ENCODE peak calls at places on chromosomes 7 and 10, in eight cellular contexts. N is brain microvascular endothelial cell, L is RWPE1, B is endothelial cell, O is NB4, Q is A549, P is cardiac fibroblast, R is GM12878. F is an unnamed sample.

GRCh38 chr10:16945566-16945965 is 128.3 kb upstream of the RSU1 start:
- DNase-seq in O (no peak), P (no peak), L (no peak), N (no peak), B (no peak), R (no peak), Q (no peak), F (no peak)

GRCh38 chr7:139915864-139916716 is 87.0 kb downstream of the TBXAS1 start:
- DNase-seq in N (peak), P (peak), B (no peak), Q (peak), R (peak), O (peak), L (peak), F (peak)

GRCh38 chr10:96719850-96720421 is 378 bp downstream of the PIK3AP1 start:
- DNase-seq in B (peak), Q (peak), P (no peak), O (peak), R (no peak), L (no peak), N (no peak), F (peak)

GRCh38 chr10:123287594-123288247 is 133.5 kb downstream of the BUB3 start:
- DNase-seq in R (no peak), L (peak), O (no peak), Q (peak), P (peak), B (no peak), N (peak), F (no peak)

GRCh38 chr10:22314852-22315251 is 1.3 kb upstream of the COMMD3 start:
- DNase-seq in L (no peak), N (no peak), Q (no peak), B (no peak), R (no peak), P (peak), O (peak), F (no peak)

GRCh38 chr10:70918851-70919530 is 30.6 kb upstream of the PCBD1 start:
- DNase-seq in R (no peak), P (no peak), O (no peak), B (no peak), Q (no peak), L (no peak), N (no peak), F (no peak)

GRCh38 chr10:130425169-130425568 is 289.0 kb downstream of the GLRX3 start:
- DNase-seq in L (no peak), R (no peak), B (no peak), O (no peak), Q (no peak), P (no peak), N (no peak), F (no peak)

GRCh38 chr10:132370426-132371340 is 26.3 kb upstream of the PWWP2B start:
- DNase-seq in R (no peak), P (no peak), Q (no peak), B (no peak), O (no peak), N (no peak), L (no peak), F (no peak)

GRCh38 chr7:101696-102376 is 90.5 kb upstream of the FAM20C start:
- DNase-seq in N (peak), Q (no peak), P (peak), O (no peak), L (peak), R (no peak), B (no peak), F (no peak)

GRCh38 chr10:127012071-127012768 is 107.0 kb downstream of the DOCK1 start:
- DNase-seq in P (no peak), B (no peak), R (no peak), O (no peak), N (no peak), L (no peak), Q (no peak), F (no peak)

GRCh38 chr10:117345143-117345542 is 30.1 kb downstream of the PDZD8 start:
- DNase-seq in B (no peak), N (no peak), O (peak), L (no peak), R (no peak), P (no peak), Q (no peak), F (no peak)

GRCh38 chr7:100407285-100408180 is 21.0 kb downstream of the ZCWPW1 start:
- DNase-seq in L (peak), P (peak), O (peak), N (peak), B (peak), R (peak), Q (peak), F (peak)

GRCh38 chr10:77837248-77837924 is 89.2 kb downstream of the DLG5 start:
- DNase-seq in L (peak), B (peak), P (peak), R (peak), O (peak), N (peak), Q (no peak), F (peak)

GRCh38 chr10:126421745-126422144 is 33.5 kb upstream of the ADAM12 start:
- DNase-seq in L (no peak), R (no peak), P (peak), Q (no peak), N (peak), O (no peak), B (no peak), F (no peak)

GRCh38 chr10:132685121-132685891 is 100.6 kb downstream of the NKX6-2 start:
- DNase-seq in Q (no peak), O (peak), R (no peak), B (no peak), N (peak), P (peak), L (peak), F (no peak)

GRCh38 chr10:32379314-32379949 is 32.5 kb upstream of the EPC1 start:
- DNase-seq in O (peak), R (no peak), P (peak), Q (no peak), N (peak), B (peak), L (peak), F (no peak)

GRCh38 chr7:66075590-66076458 is at the start of gene ASL:
- DNase-seq in L (peak), Q (peak), O (peak), B (peak), N (peak), R (peak), P (peak), F (peak)
- TF ChIP-seq CTCF in L (no peak), Q (no peak), O (no peak), B (no peak), N (peak), R (no peak), P (no peak), F (no peak)

DNA sequence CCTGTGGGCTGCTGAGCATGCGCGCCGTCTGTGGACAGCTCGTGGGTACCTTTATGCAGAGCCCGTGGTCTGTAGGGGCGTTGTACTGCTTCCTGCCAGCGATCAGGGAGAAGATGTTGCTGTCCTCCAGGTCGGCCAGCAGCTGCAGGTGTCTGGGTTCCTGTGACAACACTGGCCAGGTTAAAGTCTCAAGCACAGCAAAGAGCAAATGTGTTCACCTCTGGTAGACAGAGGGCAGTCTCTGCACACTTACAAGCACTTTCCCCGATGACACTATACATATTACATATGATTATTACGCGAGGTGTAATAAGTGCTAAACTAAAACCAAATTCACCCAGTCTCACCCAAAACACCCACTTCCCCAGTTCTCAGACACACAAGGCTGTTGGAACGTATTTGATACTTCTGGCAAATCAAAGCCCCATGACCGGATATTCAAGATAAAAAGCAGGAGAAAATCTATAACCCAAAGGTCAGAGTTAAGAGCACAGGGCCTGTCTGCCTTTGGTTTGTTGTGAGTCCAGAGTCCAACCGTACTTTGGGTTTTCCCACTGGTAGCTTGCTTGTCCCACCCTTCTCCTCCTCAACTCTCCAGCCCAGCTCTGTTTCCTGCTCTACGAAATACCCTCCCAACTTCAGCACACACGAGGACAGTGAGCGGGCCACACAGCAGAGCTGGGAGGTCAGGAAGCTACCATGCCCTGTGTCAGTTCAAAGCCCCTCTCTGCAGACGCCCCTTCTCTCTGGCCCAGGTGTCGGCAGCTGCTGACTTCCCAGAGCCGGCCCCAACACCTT is 49.7 kb upstream of the DDC start:
- DNase-seq in B (no peak), N (no peak), O (peak), L (no peak), P (peak), Q (no peak), R (no peak), F (no peak)
- TF ChIP-seq CTCF in B (no peak), N (peak), O (peak), L (peak), P (no peak), Q (no peak), R (no peak), F (no peak)

DNA sequence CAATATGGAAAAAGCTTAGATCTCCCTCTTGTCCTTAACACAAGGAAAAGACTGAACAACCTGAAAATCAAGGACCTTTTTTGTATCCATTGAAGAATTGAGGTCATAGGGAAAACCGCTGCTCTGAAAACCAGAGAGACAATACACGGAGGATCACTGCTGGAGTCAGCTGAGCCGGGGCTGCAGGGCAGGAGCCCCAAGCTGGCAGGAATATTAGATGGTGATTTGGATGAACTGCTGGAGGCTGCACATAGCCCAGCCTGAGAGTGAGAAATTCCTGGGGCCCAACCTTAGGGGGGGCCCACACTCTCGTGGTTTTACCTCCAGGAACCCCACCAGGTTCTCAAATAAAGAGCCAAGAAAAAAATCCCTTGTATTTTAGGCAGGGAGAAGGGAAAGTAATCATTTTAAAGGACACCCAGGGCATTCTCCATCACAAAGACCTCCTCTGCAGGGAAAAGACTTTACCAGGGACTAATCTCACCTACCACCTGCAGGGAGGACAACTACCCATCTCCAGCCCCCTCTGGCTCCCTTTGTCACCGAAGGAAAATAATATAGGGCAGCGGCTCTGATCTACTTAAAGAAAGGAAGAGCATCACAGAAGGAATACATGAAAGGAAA is 55.4 kb upstream of the RNF32 start:
- DNase-seq in Q (no peak), L (no peak), B (no peak), R (no peak), O (no peak), N (no peak), P (no peak), F (no peak)
- TF ChIP-seq CTCF in Q (no peak), L (no peak), B (no peak), R (no peak), O (no peak), N (no peak), P (no peak), F (no peak)

GRCh38 chr7:128352138-128352537 is 8.4 kb upstream of the RBM28 start:
- DNase-seq in N (no peak), B (peak), O (no peak), L (no peak), P (peak), R (no peak), Q (no peak), F (no peak)
- TF ChIP-seq CTCF in N (peak), B (peak), O (peak), L (peak), P (peak), R (no peak), Q (no peak), F (peak)

DNA sequence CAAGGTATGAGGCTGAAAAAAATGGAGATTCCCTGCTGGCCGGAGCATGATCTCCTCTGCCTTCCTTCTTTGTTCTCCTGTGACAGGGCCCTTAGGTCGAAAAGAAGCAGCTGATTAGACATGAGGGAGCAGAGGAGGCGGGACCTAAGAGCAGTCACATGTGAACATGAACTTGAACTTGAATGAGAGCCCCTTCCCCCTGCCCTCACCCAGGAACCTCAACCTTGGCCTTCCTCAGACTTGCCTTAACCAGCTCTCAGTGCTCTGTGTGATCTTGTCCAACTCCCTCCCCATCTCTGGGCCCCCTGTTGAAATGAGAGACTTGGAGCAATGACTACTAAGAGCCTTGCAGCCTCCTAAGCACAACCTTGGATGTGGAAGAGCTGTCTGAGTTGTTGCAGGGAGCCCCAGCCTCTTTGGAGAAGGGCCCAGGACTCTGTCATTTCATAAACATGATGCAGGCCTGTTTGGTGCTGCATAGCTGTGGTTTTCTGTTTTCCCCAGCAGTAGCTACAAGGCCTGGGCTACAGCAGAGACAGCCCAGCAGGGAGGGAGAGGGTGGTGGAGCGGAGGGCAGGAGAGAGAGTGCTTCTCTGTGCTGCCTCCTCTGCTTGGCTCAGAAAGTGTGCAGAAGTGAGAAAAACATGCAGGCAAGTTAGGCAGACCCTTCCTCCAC is 124.0 kb upstream of the ZMIZ1 start:
- DNase-seq in P (peak), Q (no peak), R (no peak), B (no peak), L (no peak), N (peak), O (peak), F (no peak)
- TF ChIP-seq CTCF in P (no peak), Q (no peak), R (no peak), B (no peak), L (no peak), N (peak), O (no peak), F (no peak)

DNA sequence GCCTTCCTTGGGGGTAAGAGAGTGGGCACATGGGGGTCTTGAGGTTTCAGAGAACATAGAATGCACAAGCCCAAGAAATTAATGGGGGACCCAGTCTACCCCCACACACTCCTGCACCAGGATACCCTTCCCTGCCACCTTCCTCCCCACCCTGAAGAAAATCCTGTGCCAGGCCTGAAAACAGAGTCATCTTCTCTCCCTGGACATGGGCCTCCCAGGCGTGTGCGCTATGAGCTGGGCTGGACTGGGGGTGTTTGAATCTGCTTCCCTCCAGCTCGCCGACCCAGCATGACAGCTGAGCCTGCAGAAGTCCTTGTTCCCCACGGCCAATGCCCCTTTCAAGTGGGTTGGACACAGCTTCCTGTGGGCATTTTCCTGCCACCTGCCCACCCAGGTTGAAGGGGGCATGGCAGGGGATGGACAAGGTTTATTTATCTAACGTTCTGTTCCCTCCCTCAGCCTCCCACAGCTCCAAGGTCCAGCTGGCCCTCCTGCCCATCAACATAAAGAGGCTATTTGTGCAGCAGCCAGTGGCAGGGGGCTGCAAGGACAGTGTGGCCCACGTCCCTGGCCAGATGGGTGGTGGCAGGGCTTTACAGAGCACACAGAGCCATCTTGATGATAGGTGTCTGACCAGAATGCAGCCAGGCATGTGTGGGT is 141.0 kb downstream of the SH3PXD2A start:
- DNase-seq in O (no peak), P (no peak), N (no peak), B (no peak), Q (no peak), L (no peak), R (no peak), F (no peak)
- TF ChIP-seq CTCF in O (no peak), P (no peak), N (no peak), B (no peak), Q (no peak), L (no peak), R (no peak), F (no peak)

GRCh38 chr7:47473499-47474210 is 108.3 kb downstream of the TNS3 start:
- DNase-seq in B (no peak), Q (no peak), L (no peak), P (no peak), O (peak), R (no peak), N (no peak), F (peak)

GRCh38 chr7:47475880-47476227 is 106.1 kb downstream of the TNS3 start:
- DNase-seq in P (no peak), R (no peak), Q (no peak), B (no peak), N (no peak), L (no peak), O (no peak), F (no peak)

GRCh38 chr7:47477191-47478016 is 104.5 kb downstream of the TNS3 start:
- DNase-seq in N (no peak), O (no peak), Q (no peak), R (no peak), B (no peak), P (no peak), L (no peak), F (no peak)

GRCh38 chr7:47474211-47474936 is 107.5 kb downstream of the TNS3 start:
- DNase-seq in B (no peak), R (no peak), P (no peak), Q (no peak), L (no peak), N (no peak), O (no peak), F (no peak)

GRCh38 chr7:47474937-47475879 is 106.7 kb downstream of the TNS3 start:
- DNase-seq in L (peak), R (peak), B (no peak), Q (peak), P (peak), N (peak), O (peak), F (peak)
- TF ChIP-seq CTCF in L (peak), R (no peak), B (no peak), Q (no peak), P (no peak), N (peak), O (peak), F (no peak)

DNA sequence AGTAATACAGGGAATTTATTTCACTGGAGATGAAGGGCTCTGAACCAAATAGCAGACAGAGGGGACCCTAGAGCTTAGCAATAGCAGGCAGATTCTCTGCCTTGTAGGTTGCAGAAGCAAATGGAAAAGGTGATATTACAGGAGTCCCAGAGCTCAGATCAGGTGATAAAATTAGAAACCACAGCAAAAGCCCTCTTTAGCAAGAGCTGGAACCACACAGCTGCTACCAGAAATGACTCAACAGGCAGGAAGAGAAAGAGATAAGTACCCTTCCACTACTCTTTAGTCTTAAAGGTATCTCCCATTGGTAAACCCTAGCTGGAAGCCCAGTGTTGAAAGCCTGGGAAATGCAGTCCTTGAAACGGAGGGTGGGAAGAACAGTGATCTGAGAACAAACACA is 535.6 kb upstream of the GHITM start:
- DNase-seq in P (peak), N (peak), B (no peak), L (no peak), O (peak), Q (no peak), R (peak), F (peak)
- TF ChIP-seq CTCF in P (no peak), N (no peak), B (no peak), L (no peak), O (no peak), Q (no peak), R (no peak), F (peak)

DNA sequence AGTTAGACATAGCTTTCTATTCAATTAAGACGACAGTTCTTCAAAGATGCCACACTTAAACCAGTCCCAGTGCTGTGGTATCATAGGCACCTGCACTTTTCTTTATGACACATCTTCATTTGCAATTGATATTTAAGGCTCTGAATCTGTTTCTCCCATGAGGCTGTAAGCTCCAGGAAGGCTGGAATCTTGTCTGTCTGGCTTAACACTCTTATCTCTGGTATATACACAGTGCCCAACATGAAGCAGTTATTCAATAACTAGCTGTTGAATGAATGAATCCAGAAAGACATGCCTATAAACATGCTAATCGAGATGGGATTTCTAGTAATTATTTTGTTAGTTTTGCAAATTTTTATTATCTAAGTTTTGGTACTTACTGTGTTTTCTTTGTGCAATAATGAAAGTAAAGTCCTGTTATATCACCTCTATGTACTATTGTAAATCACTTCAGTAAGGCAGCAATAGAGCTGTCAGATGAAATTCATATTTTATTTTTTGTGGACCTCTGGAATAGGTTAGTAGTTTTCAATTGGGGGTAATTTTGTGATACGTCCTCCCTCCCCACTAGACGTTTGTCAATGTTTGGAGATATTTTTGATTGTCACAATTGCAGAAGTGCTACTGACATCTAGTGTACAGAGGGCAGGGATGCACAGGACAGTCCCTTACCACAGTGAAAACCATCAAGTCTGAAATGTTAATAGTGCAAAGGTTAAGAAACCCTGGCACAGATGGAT is 51.3 kb upstream of the STEAP4 start:
- DNase-seq in L (peak), P (peak), B (no peak), N (peak), R (no peak), Q (no peak), O (peak), F (no peak)
- TF ChIP-seq CTCF in L (peak), P (peak), B (no peak), N (peak), R (peak), Q (peak), O (peak), F (peak)

GRCh38 chr10:114117728-114118127 is 56.3 kb downstream of the CCDC186 start:
- DNase-seq in N (no peak), O (no peak), B (no peak), R (no peak), L (no peak), Q (no peak), P (no peak), F (no peak)

GRCh38 chr10:114118514-114118913 is 55.5 kb downstream of the CCDC186 start:
- DNase-seq in P (no peak), O (no peak), N (no peak), B (no peak), L (no peak), Q (no peak), R (no peak), F (no peak)

GRCh38 chr10:114115661-114116060 is 58.3 kb downstream of the CCDC186 start:
- DNase-seq in B (no peak), P (no peak), N (no peak), O (no peak), R (no peak), L (no peak), Q (no peak), F (no peak)

GRCh38 chr10:114121031-114121430 is 53.0 kb downstream of the CCDC186 start:
- DNase-seq in P (no peak), R (no peak), Q (no peak), O (no peak), N (no peak), L (no peak), B (no peak), F (no peak)
- TF ChIP-seq CTCF in P (no peak), R (no peak), Q (no peak), O (no peak), N (no peak), L (no peak), B (no peak), F (no peak)

F was measured in GM13976.